ENCODE peak calls at places on chromosomes 4 and X, in seven cellular contexts. One of them, this sample, is unnamed.

GRCh38 chr4:169270156-169270809 is 473 bp downstream of the SH3RF1 start:
- DNase-seq in T-helper 2 cell: no peak
- DNase-seq in germinal center: peak
- DNase-seq in NCI-H1105: peak
- DNase-seq in activated CD4-positive, CD25-positive, alpha-beta regulatory T cell treated with anti-CD3 and anti-CD28 coated beads, Interleukin-2, amount 50 U/mL, for 16 hours: no peak
- DNase-seq in HT-29: peak
- DNase-seq in neural crest cell: no peak
- DNase-seq in this sample: peak

GRCh38 chr4:76723916-76724315 is 174.0 kb downstream of the SOWAHB start:
- DNase-seq in T-helper 2 cell: no peak
- DNase-seq in germinal center: no peak
- DNase-seq in NCI-H1105: no peak
- DNase-seq in activated CD4-positive, CD25-positive, alpha-beta regulatory T cell treated with anti-CD3 and anti-CD28 coated beads, Interleukin-2, amount 50 U/mL, for 16 hours: no peak
- DNase-seq in HT-29: peak
- DNase-seq in neural crest cell: no peak
- DNase-seq in this sample: no peak

GRCh38 chrX:81662381-81662780 is 460.5 kb downstream of the SH3BGRL start:
- DNase-seq in T-helper 2 cell: no peak
- DNase-seq in germinal center: no peak
- DNase-seq in NCI-H1105: no peak
- DNase-seq in activated CD4-positive, CD25-positive, alpha-beta regulatory T cell treated with anti-CD3 and anti-CD28 coated beads, Interleukin-2, amount 50 U/mL, for 16 hours: no peak
- DNase-seq in HT-29: no peak
- DNase-seq in neural crest cell: no peak
- DNase-seq in this sample: no peak

GRCh38 chrX:43707812-43708548 is 51.9 kb downstream of the MAOA start:
- DNase-seq in T-helper 2 cell: no peak
- DNase-seq in germinal center: no peak
- DNase-seq in NCI-H1105: no peak
- DNase-seq in activated CD4-positive, CD25-positive, alpha-beta regulatory T cell treated with anti-CD3 and anti-CD28 coated beads, Interleukin-2, amount 50 U/mL, for 16 hours: no peak
- DNase-seq in HT-29: peak
- DNase-seq in neural crest cell: no peak
- DNase-seq in this sample: no peak

GRCh38 chr4:138992676-138993075 is 22.9 kb upstream of the NOCT start:
- DNase-seq in T-helper 2 cell: no peak
- DNase-seq in germinal center: no peak
- DNase-seq in NCI-H1105: no peak
- DNase-seq in activated CD4-positive, CD25-positive, alpha-beta regulatory T cell treated with anti-CD3 and anti-CD28 coated beads, Interleukin-2, amount 50 U/mL, for 16 hours: no peak
- DNase-seq in HT-29: no peak
- DNase-seq in neural crest cell: no peak
- DNase-seq in this sample: no peak

GRCh38 chr4:89493367-89493766 is 185.8 kb upstream of the GPRIN3 start:
- DNase-seq in T-helper 2 cell: no peak
- DNase-seq in germinal center: no peak
- DNase-seq in NCI-H1105: no peak
- DNase-seq in activated CD4-positive, CD25-positive, alpha-beta regulatory T cell treated with anti-CD3 and anti-CD28 coated beads, Interleukin-2, amount 50 U/mL, for 16 hours: no peak
- DNase-seq in HT-29: no peak
- DNase-seq in neural crest cell: no peak
- DNase-seq in this sample: no peak

GRCh38 chr4:37463033-37463432 is 218.5 kb downstream of the NWD2 start:
- DNase-seq in T-helper 2 cell: no peak
- DNase-seq in germinal center: no peak
- DNase-seq in NCI-H1105: no peak
- DNase-seq in activated CD4-positive, CD25-positive, alpha-beta regulatory T cell treated with anti-CD3 and anti-CD28 coated beads, Interleukin-2, amount 50 U/mL, for 16 hours: no peak
- DNase-seq in HT-29: peak
- DNase-seq in neural crest cell: no peak
- DNase-seq in this sample: no peak

GRCh38 chrX:71976753-71977152 is 66.1 kb downstream of the NHSL2 start:
- DNase-seq in T-helper 2 cell: no peak
- DNase-seq in germinal center: no peak
- DNase-seq in NCI-H1105: no peak
- DNase-seq in activated CD4-positive, CD25-positive, alpha-beta regulatory T cell treated with anti-CD3 and anti-CD28 coated beads, Interleukin-2, amount 50 U/mL, for 16 hours: no peak
- DNase-seq in HT-29: no peak
- DNase-seq in neural crest cell: no peak
- DNase-seq in this sample: no peak

This sample was measured in ecto neural progenitor cell.